ENCODE peak calls at places on chromosomes 7 and 10, in nine cellular contexts. Y is uterus, Q is HFF-Myc, N is fibroblast of mammary gland, R is cardiac muscle cell, V is cardiac fibroblast, I is GM13977, O is AG10803, X is GM23338. T is an unnamed sample.

GRCh38 chr7:150901160-150902035 is 49.1 kb downstream of the AOC1 start:
- DNase-seq in Y (no peak), Q (no peak), N (no peak), R (no peak), V (no peak), I (no peak), O (no peak), X (peak), T (no peak)

GRCh38 chr10:11270858-11271179 is 253.1 kb downstream of the CELF2 start:
- DNase-seq in Y (no peak), Q (no peak), N (no peak), R (no peak), V (no peak), I (no peak), O (no peak), X (no peak), T (no peak)

GRCh38 chr10:88473989-88474883 is 108.9 kb downstream of the RNLS start:
- DNase-seq in Y (peak), Q (no peak), N (peak), R (no peak), V (no peak), I (no peak), O (no peak), X (peak), T (no peak)

GRCh38 chr10:97573021-97573420 is 442 bp downstream of the ANKRD2 start:
- DNase-seq in Y (no peak), Q (no peak), N (no peak), R (no peak), V (no peak), I (no peak), O (peak), X (no peak), T (no peak)

GRCh38 chr10:4653160-4653559 is 172.8 kb upstream of the AKR1E2 start:
- DNase-seq in Y (no peak), Q (no peak), N (no peak), R (no peak), V (no peak), I (no peak), O (no peak), X (peak), T (no peak)

GRCh38 chr10:98563811-98564210 is 117.1 kb upstream of the HPS1 start:
- DNase-seq in Y (no peak), Q (no peak), N (no peak), R (no peak), V (no peak), I (no peak), O (no peak), X (no peak), T (no peak)

GRCh38 chr7:102431617-102432298 is 1.6 kb upstream of the ORAI2 start:
- DNase-seq in Y (no peak), Q (no peak), N (no peak), R (no peak), V (no peak), I (peak), O (peak), X (no peak), T (no peak)

GRCh38 chr7:43577485-43577951 is 5.4 kb upstream of the STK17A start:
- DNase-seq in Y (no peak), Q (peak), N (peak), R (peak), V (peak), I (no peak), O (peak), X (no peak), T (no peak)

GRCh38 chr10:34884272-34884952 is 69.3 kb upstream of the PARD3 start:
- DNase-seq in Y (no peak), Q (no peak), N (no peak), R (no peak), V (no peak), I (no peak), O (no peak), X (no peak), T (no peak)

GRCh38 chr7:623464-623863 is 103.0 kb upstream of the DNAAF5 start:
- DNase-seq in Y (no peak), Q (no peak), N (no peak), R (no peak), V (no peak), I (no peak), O (no peak), X (no peak), T (no peak)

GRCh38 chr10:129864601-129865126 is 99.4 kb downstream of the EBF3 start:
- DNase-seq in Y (no peak), Q (no peak), N (peak), R (peak), V (peak), I (no peak), O (peak), X (no peak), T (no peak)

GRCh38 chr7:5549096-5549896 is 125.7 kb upstream of the TNRC18 start:
- DNase-seq in Y (peak), Q (no peak), N (peak), R (peak), V (peak), I (peak), O (peak), X (no peak), T (no peak)

GRCh38 chr7:76165973-76166403 is 35.7 kb upstream of the SRRM3 start:
- DNase-seq in Y (no peak), Q (no peak), N (no peak), R (no peak), V (no peak), I (no peak), O (no peak), X (no peak), T (no peak)

GRCh38 chr7:91228927-91229326 is 35.3 kb upstream of the FZD1 start:
- DNase-seq in Y (no peak), Q (no peak), N (peak), R (no peak), V (no peak), I (no peak), O (no peak), X (no peak), T (no peak)

GRCh38 chr10:28857164-28857563 is 179.8 kb downstream of the BAMBI start:
- DNase-seq in Y (no peak), Q (no peak), N (no peak), R (no peak), V (no peak), I (no peak), O (no peak), X (no peak), T (no peak)

GRCh38 chr10:75404335-75405200 is 3.0 kb upstream of the ZNF503 start:
- DNase-seq in Y (peak), Q (no peak), N (no peak), R (no peak), V (no peak), I (no peak), O (no peak), X (peak), T (peak)

GRCh38 chr10:28938745-28939144 is 261.4 kb downstream of the BAMBI start:
- DNase-seq in Y (no peak), Q (no peak), N (no peak), R (no peak), V (no peak), I (no peak), O (peak), X (no peak), T (no peak)

GRCh38 chr7:2730846-2731770 is 43.1 kb downstream of the AMZ1 start:
- DNase-seq in Y (peak), Q (no peak), N (no peak), R (no peak), V (no peak), I (no peak), O (no peak), X (no peak), T (no peak)

GRCh38 chr7:99525713-99526440 is 21.4 kb downstream of the ZKSCAN5 start:
- DNase-seq in Y (no peak), Q (no peak), N (peak), R (no peak), V (peak), I (no peak), O (no peak), X (peak), T (no peak)

GRCh38 chr10:113459672-113460280 is 93.1 kb upstream of the HABP2 start:
- DNase-seq in Y (no peak), Q (no peak), N (no peak), R (no peak), V (no peak), I (no peak), O (no peak), X (no peak), T (no peak)

GRCh38 chr10:86308056-86308455 is 58.5 kb downstream of the GRID1 start:
- DNase-seq in Y (no peak), Q (no peak), N (no peak), R (no peak), V (no peak), I (no peak), O (no peak), X (no peak), T (no peak)

GRCh38 chr10:70430489-70431445 is 10.7 kb downstream of the NODAL start:
- DNase-seq in Y (peak), Q (no peak), N (peak), R (peak), V (peak), I (no peak), O (peak), X (peak), T (no peak)

GRCh38 chr10:15751048-15751447 is 31.3 kb upstream of the ITGA8 start:
- DNase-seq in Y (no peak), Q (no peak), N (peak), R (no peak), V (no peak), I (no peak), O (peak), X (no peak), T (no peak)

GRCh38 chr7:100839361-100839760 is 12.0 kb upstream of the EPHB4 start:
- DNase-seq in Y (no peak), Q (no peak), N (no peak), R (no peak), V (no peak), I (no peak), O (no peak), X (no peak), T (no peak)

GRCh38 chr7:76423666-76424412 is 911 bp upstream of the ZP3 start:
- DNase-seq in Y (no peak), Q (no peak), N (no peak), R (no peak), V (peak), I (no peak), O (peak), X (peak), T (no peak)

GRCh38 chr7:158824028-158824427 is 5.3 kb downstream of the ESYT2 start:
- DNase-seq in Y (no peak), Q (no peak), N (no peak), R (peak), V (no peak), I (peak), O (no peak), X (no peak), T (no peak)

GRCh38 chr7:209416-209815 is 17.0 kb downstream of the FAM20C start:
- DNase-seq in Y (no peak), Q (no peak), N (no peak), R (no peak), V (no peak), I (no peak), O (no peak), X (no peak), T (no peak)

GRCh38 chr10:58625070-58625469 is 112.4 kb downstream of the BICC1 start:
- DNase-seq in Y (no peak), Q (peak), N (peak), R (peak), V (peak), I (no peak), O (peak), X (no peak), T (no peak)

GRCh38 chr7:26500749-26501352 is 209.2 kb downstream of the SNX10 start:
- DNase-seq in Y (no peak), Q (no peak), N (peak), R (peak), V (peak), I (peak), O (peak), X (peak), T (no peak)

GRCh38 chr10:20958225-20958624 is 61.1 kb upstream of the NEBL start:
- DNase-seq in Y (no peak), Q (no peak), N (no peak), R (no peak), V (no peak), I (no peak), O (no peak), X (no peak), T (no peak)

GRCh38 chr10:9615179-9615578 is 1402.5 kb upstream of the CELF2 start:
- DNase-seq in Y (no peak), Q (no peak), N (peak), R (no peak), V (no peak), I (no peak), O (peak), X (no peak), T (no peak)

GRCh38 chr7:33903770-33904679 is 1.3 kb upstream of the BMPER start:
- DNase-seq in Y (peak), Q (no peak), N (peak), R (peak), V (peak), I (peak), O (peak), X (peak), T (no peak)

GRCh38 chr7:47973739-47974138 is 5.7 kb downstream of the HUS1 start:
- DNase-seq in Y (no peak), Q (no peak), N (no peak), R (no peak), V (no peak), I (no peak), O (no peak), X (no peak), T (no peak)

GRCh38 chr7:156722427-156722826 is 81.9 kb downstream of the RNF32 start:
- DNase-seq in Y (no peak), Q (no peak), N (peak), R (no peak), V (no peak), I (no peak), O (no peak), X (no peak), T (no peak)

GRCh38 chr7:132065193-132065972 is 509.0 kb upstream of the PODXL start:
- DNase-seq in Y (peak), Q (peak), N (peak), R (peak), V (peak), I (no peak), O (peak), X (no peak), T (no peak)

GRCh38 chr10:24448351-24449009 is 239.5 kb downstream of the KIAA1217 start:
- DNase-seq in Y (no peak), Q (no peak), N (peak), R (no peak), V (no peak), I (no peak), O (peak), X (no peak), T (no peak)

GRCh38 chr10:122420624-122421007 is 33.8 kb upstream of the ARMS2 start:
- DNase-seq in Y (no peak), Q (no peak), N (peak), R (no peak), V (no peak), I (no peak), O (no peak), X (no peak), T (no peak)

GRCh38 chr10:46325021-46325420 is 38.2 kb downstream of the ANTXRL start:
- DNase-seq in Y (no peak), Q (no peak), N (no peak), R (peak), V (peak), I (no peak), O (no peak), X (peak), T (no peak)

GRCh38 chr10:100869399-100869798 is 43.4 kb upstream of the SLF2 start:
- DNase-seq in Y (no peak), Q (no peak), N (no peak), R (no peak), V (no peak), I (no peak), O (no peak), X (no peak), T (no peak)

GRCh38 chr10:100873825-100874326 is 38.9 kb upstream of the SLF2 start:
- DNase-seq in Y (no peak), Q (no peak), N (no peak), R (no peak), V (no peak), I (no peak), O (no peak), X (no peak), T (no peak)

GRCh38 chr10:100873081-100873824 is 39.5 kb upstream of the SLF2 start:
- DNase-seq in Y (no peak), Q (no peak), N (no peak), R (no peak), V (no peak), I (no peak), O (no peak), X (no peak), T (no peak)

GRCh38 chr10:100874702-100875483 is 37.9 kb upstream of the SLF2 start:
- DNase-seq in Y (no peak), Q (no peak), N (no peak), R (no peak), V (no peak), I (no peak), O (no peak), X (no peak), T (no peak)

DNA sequence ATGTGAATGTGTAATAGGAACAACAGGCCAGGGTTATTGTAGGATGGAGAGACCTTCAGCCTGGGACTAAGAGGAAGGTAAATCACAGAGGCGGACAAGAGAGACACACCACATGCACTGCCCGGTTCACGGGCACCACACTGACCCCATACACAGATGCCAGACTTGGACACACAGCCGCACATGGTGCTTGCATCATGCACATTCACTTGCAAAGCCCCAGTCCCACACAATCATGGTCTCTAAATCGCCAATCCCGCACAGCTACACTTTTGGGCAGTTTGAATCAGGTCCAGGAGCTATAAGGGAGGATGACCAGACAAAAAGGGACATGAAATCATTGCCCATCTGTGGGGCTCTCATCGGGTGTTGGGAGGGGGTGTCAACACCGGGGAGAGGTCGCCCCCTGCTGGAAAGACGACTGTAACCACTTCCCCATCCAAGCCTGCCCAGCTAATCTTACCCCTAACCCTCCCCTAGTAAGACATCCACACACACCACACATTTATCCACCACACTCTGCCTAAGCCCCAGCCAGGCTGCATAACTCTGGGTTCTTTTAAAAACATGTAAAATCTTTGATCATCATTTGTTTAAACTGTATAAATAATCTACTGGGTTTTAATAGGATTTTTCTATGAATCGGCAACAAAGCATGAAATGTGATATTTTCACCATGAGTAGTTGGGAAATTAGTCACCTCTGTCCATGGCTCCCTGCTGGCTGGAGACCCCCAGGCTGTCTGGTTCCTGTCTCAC is 40.5 kb upstream of the SLF2 start:
- DNase-seq in Y (no peak), Q (no peak), N (peak), R (peak), V (peak), I (peak), O (no peak), X (peak), T (peak)
- TF ChIP-seq CTCF in Y (peak), Q (peak), N (peak), R (peak), V (peak), I (peak), O (peak), X (peak), T (peak)

DNA sequence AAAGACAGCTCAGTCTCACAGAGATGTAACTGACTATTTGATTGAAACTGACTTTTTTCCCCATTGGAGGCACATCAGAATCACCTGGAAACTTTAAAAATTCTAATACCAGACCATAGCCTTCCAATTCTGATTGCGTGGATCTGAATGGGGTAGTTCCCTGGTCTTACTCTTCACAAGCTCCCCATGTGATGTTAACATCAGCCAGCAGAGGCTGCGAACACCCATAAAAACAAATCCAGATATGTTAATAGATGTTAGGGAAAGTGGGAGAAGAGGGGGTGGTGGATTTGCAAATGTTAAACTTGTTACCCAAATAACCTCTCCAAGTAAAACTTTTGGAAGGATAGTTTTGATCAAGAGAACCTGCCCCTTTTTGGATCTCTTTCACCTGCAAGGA is 1133.4 kb downstream of the CNTNAP2 start:
- DNase-seq in Y (no peak), Q (no peak), N (no peak), R (no peak), V (no peak), I (no peak), O (peak), X (peak), T (no peak)
- TF ChIP-seq CTCF in Y (no peak), Q (no peak), N (no peak), R (no peak), V (peak), I (no peak), O (peak), X (peak), T (no peak)

GRCh38 chr10:48656928-48657327 is 27.7 kb upstream of the WDFY4 start:
- DNase-seq in Y (no peak), Q (no peak), N (no peak), R (no peak), V (no peak), I (no peak), O (no peak), X (no peak), T (no peak)

GRCh38 chr10:48659790-48660189 is 24.9 kb upstream of the WDFY4 start:
- DNase-seq in Y (no peak), Q (no peak), N (no peak), R (peak), V (peak), I (no peak), O (no peak), X (peak), T (no peak)

GRCh38 chr10:48656241-48656921 is 28.3 kb upstream of the WDFY4 start:
- DNase-seq in Y (peak), Q (peak), N (peak), R (peak), V (peak), I (peak), O (peak), X (peak), T (peak)

GRCh38 chr10:48658889-48659269 is 25.8 kb upstream of the WDFY4 start:
- DNase-seq in Y (no peak), Q (no peak), N (no peak), R (no peak), V (no peak), I (no peak), O (no peak), X (no peak), T (no peak)

DNA sequence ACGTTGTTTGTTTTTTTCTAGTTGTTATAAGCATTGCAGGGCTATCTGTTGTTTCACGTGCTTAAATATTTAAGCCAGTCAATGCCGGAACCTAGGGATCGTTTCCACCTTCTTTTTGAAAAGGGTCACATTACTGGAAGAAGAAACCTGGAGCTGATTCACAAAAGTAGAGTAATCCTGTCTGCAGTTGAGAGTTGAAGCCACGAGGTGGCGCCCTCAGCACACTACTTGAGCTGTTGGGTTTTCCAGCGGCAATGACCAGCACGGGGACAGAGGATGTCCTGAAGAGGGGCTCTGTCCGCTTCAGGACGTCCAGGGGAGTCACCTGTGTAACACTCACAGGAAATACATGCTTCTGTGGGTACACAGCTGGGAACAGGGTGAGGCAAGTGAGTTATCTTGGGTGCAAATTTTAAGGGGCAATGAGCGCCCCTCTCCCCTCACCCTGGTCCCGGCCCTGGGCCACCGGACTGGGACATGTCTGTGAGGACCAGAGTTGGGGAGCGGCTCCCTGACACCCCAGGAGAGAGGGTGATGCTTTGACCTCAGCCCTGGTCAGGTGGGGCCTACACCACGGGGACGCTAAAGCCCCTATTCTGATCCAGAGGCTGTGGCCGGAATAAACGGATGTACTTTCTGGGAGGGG is 26.3 kb upstream of the WDFY4 start:
- DNase-seq in Y (peak), Q (peak), N (peak), R (peak), V (peak), I (peak), O (peak), X (peak), T (peak)
- TF ChIP-seq CTCF in Y (peak), Q (peak), N (peak), R (peak), V (peak), I (peak), O (peak), X (peak), T (peak)

GRCh38 chr10:123678376-123678775 is 12.2 kb downstream of the GPR26 start:
- DNase-seq in Y (no peak), Q (no peak), N (no peak), R (no peak), V (no peak), I (no peak), O (no peak), X (peak), T (no peak)
- TF ChIP-seq CTCF in Y (no peak), Q (no peak), N (no peak), R (no peak), V (no peak), I (no peak), O (peak), X (peak), T (no peak)